ENCODE peak calls at places on chromosomes 13 and 19, in five cellular contexts. M is stimulated activated CD8-positive, alpha-beta memory T cell treated with anti-CD3 and anti-CD28 coated beads, Interleukin-15, amount 100 ng/mL, for 24 hours; S is neural crest cell; H is right atrium auricular region; X is NCI-H774. Q is an unnamed sample.

GRCh38 chr13:79869326-79869725 is 388.4 kb downstream of the NDFIP2 start:
- DNase-seq in H (no peak), X (no peak), M (no peak), S (no peak), Q (no peak)

GRCh38 chr13:72643339-72643989 is 84.0 kb downstream of the MZT1 start:
- DNase-seq in M (peak; percentile 12), X (no peak), H (no peak), S (peak; percentile 51), Q (no peak)

GRCh38 chr19:45059258-45059965 is 16.9 kb downstream of the ZNF296 start:
- DNase-seq in S (peak; percentile 82), M (peak; percentile 64), X (peak; percentile 42), H (peak; percentile 73), Q (peak; percentile 94)

GRCh38 chr19:49442354-49442753 is 1.0 kb upstream of the SLC17A7 start:
- DNase-seq in M (no peak), H (peak; percentile 73), X (peak; percentile 55), S (no peak), Q (no peak)

GRCh38 chr13:51763486-51763885 is 40.5 kb downstream of the DHRS12 start:
- DNase-seq in X (no peak), H (no peak), M (no peak), S (no peak), Q (peak; percentile 7)

GRCh38 chr13:25632166-25632888 is 260.6 kb downstream of the ATP8A2 start:
- DNase-seq in M (no peak), H (no peak), S (no peak), X (no peak), Q (no peak)

GRCh38 chr19:46254776-46255175 is 25.2 kb downstream of the IGFL1 start:
- DNase-seq in S (no peak), M (no peak), X (no peak), H (no peak), Q (no peak)

GRCh38 chr19:13050274-13050673 is 52.4 kb downstream of the LYL1 start:
- DNase-seq in M (no peak), H (no peak), S (no peak), X (no peak), Q (no peak)

GRCh38 chr19:44072543-44073401 is 813 bp downstream of the ZNF284 start:
- DNase-seq in H (no peak), X (no peak), M (no peak), S (no peak), Q (no peak)

GRCh38 chr13:107277911-107278310 is 710.0 kb upstream of the ARGLU1 start:
- DNase-seq in H (no peak), M (no peak), X (no peak), S (no peak), Q (no peak)

GRCh38 chr13:22187329-22187728 is 516.5 kb downstream of the FGF9 start:
- DNase-seq in S (no peak), H (no peak), M (no peak), X (no peak), Q (peak; percentile 12)

GRCh38 chr13:95002968-95003813 is 290.8 kb upstream of the SOX21 start:
- DNase-seq in H (no peak), X (peak; percentile 94), S (no peak), M (no peak), Q (no peak)

GRCh38 chr19:30665449-30665848 is 293.3 kb downstream of the ZNF536 start:
- DNase-seq in H (no peak), X (no peak), S (no peak), M (no peak), Q (no peak)

GRCh38 chr19:23882493-23882892 is 32.2 kb upstream of the ZNF726 start:
- DNase-seq in S (no peak), X (no peak), M (no peak), H (no peak), Q (no peak)

GRCh38 chr13:49539313-49539712 is 43.6 kb downstream of the PHF11 start:
- DNase-seq in M (no peak), X (no peak), H (no peak), S (no peak), Q (no peak)

GRCh38 chr19:42189133-42189532 is 28.3 kb downstream of the DEDD2 start:
- DNase-seq in X (no peak), H (no peak), S (no peak), M (no peak), Q (no peak)

GRCh38 chr19:33358408-33358807 is 15.1 kb upstream of the CEBPG start:
- DNase-seq in S (no peak), X (no peak), M (no peak), H (no peak), Q (no peak)

GRCh38 chr13:113995051-113995601 is 21.2 kb upstream of the C13orf46 start:
- DNase-seq in X (no peak), M (no peak), S (no peak), H (no peak), Q (no peak)

GRCh38 chr19:19386373-19386869 is 19.1 kb upstream of the GATAD2A start:
- DNase-seq in X (no peak), S (no peak), H (no peak), M (no peak), Q (no peak)

GRCh38 chr19:18503337-18503970 is 18.4 kb downstream of the ELL start:
- DNase-seq in S (no peak), M (no peak), H (peak; percentile 69), X (no peak), Q (no peak)

GRCh38 chr13:93956416-93956815 is 523.1 kb downstream of the DCT start:
- DNase-seq in S (no peak), H (no peak), M (no peak), X (no peak), Q (no peak)

GRCh38 chr13:74110053-74110452 is 24.2 kb downstream of the KLF12 start:
- DNase-seq in S (no peak), M (no peak), H (no peak), X (no peak), Q (no peak)

GRCh38 chr19:34664168-34664567 is 12.8 kb downstream of the SCGB2B2 start:
- DNase-seq in H (no peak), M (no peak), S (no peak), X (no peak), Q (no peak)

GRCh38 chr19:57830071-57830602 is at the start of gene ZNF587B:
- DNase-seq in X (no peak), S (peak; percentile 83), M (no peak), H (peak; percentile 85), Q (no peak)

GRCh38 chr13:29568731-29569130 is 26.8 kb downstream of the SLC7A1 start:
- DNase-seq in S (no peak), X (no peak), H (no peak), M (no peak), Q (no peak)

GRCh38 chr19:53365134-53365898 is at the start of gene ZNF525:
- DNase-seq in X (peak; percentile 87), S (peak; percentile 72), H (peak; percentile 86), M (peak; percentile 85), Q (peak; percentile 97)

GRCh38 chr19:2529473-2529918 is 53.6 kb downstream of the GADD45B start:
- DNase-seq in X (peak; percentile 21), S (no peak), M (no peak), H (no peak), Q (no peak)

GRCh38 chr13:24827799-24828198 is 63.8 kb downstream of the RNF17 start:
- DNase-seq in M (no peak), S (no peak), X (no peak), H (no peak), Q (no peak)

GRCh38 chr19:34457446-34457845 is 24.1 kb upstream of the WTIP start:
- DNase-seq in S (no peak), H (no peak), X (no peak), M (no peak), Q (no peak)

GRCh38 chr13:33279898-33280549 is 5.5 kb downstream of the STARD13 start:
- DNase-seq in X (no peak), H (no peak), S (no peak), M (no peak), Q (no peak)

GRCh38 chr13:29743229-29743786 is 107.1 kb downstream of the UBL3 start:
- DNase-seq in H (peak; percentile 61), M (no peak), X (no peak), S (no peak), Q (peak; percentile 91)

Q was measured in esophagus muscularis mucosa.